ENCODE peak calls at places on chromosome 14, in five cellular contexts. W is COR-L47, V is cardiac muscle cell, H is Caki2, C is heart right ventricle. A is an unnamed sample.
A peak's percentile ranks its signal among the peaks of the same experiment; 100 is the strongest.

GRCh38 chr14:77980475-77981321 is 180.8 kb downstream of the ADCK1 start:
- DNase-seq in V (no peak), C (no peak), H (no peak), W (no peak), A (no peak)

GRCh38 chr14:76773188-76773885 is 12.1 kb downstream of the VASH1 start:
- DNase-seq in V (peak; percentile 94), C (peak; percentile 75), W (no peak), H (no peak), A (peak; percentile 84)

GRCh38 chr14:52025310-52025709 is 36.0 kb downstream of the RTRAF start:
- DNase-seq in C (no peak), V (peak; percentile 95), W (no peak), H (no peak), A (peak; percentile 64)

GRCh38 chr14:50083467-50084337 is 32.7 kb downstream of the VCPKMT start:
- DNase-seq in W (no peak), V (no peak), C (no peak), H (no peak), A (peak; percentile 52)

GRCh38 chr14:77375973-77376372 is 921 bp downstream of the TMED8 start:
- DNase-seq in H (peak; percentile 3), C (no peak), V (peak; percentile 3), W (no peak), A (peak; percentile 5)

GRCh38 chr14:31057035-31057434 is 30.9 kb upstream of the STRN3 start:
- DNase-seq in H (no peak), V (no peak), W (no peak), C (no peak), A (no peak)

GRCh38 chr14:101506211-101506920 is 54.9 kb upstream of the DIO3 start:
- DNase-seq in V (no peak), H (no peak), C (no peak), W (no peak), A (no peak)

GRCh38 chr14:42654707-42655106 is 1048.0 kb downstream of the LRFN5 start:
- DNase-seq in H (no peak), V (no peak), W (no peak), C (no peak), A (no peak)

GRCh38 chr14:74503973-74504335 is 10.4 kb downstream of the ISCA2 start:
- DNase-seq in H (no peak), W (no peak), C (no peak), V (no peak), A (no peak)

GRCh38 chr14:79493081-79493652 is 718.1 kb downstream of the DIO2 start:
- DNase-seq in C (no peak), H (no peak), W (no peak), V (no peak), A (no peak)

GRCh38 chr14:34361504-34362011 is 100.5 kb downstream of the SPTSSA start:
- DNase-seq in V (peak; percentile 64), C (no peak), W (no peak), H (no peak), A (peak; percentile 38)

GRCh38 chr14:23801766-23802165 is 151.8 kb upstream of the DHRS4 start:
- DNase-seq in W (no peak), C (no peak), H (no peak), V (no peak), A (no peak)

GRCh38 chr14:22333408-22334274 is 255.4 kb downstream of the DAD1 start:
- DNase-seq in C (no peak), W (peak; percentile 32), H (peak; percentile 33), V (peak; percentile 50), A (peak; percentile 49)

GRCh38 chr14:104091061-104091926 is 5.8 kb downstream of the ASPG start:
- DNase-seq in V (no peak), C (no peak), H (no peak), W (no peak), A (no peak)

GRCh38 chr14:71905031-71905430 is 27.2 kb upstream of the RGS6 start:
- DNase-seq in C (no peak), V (no peak), H (no peak), W (no peak), A (no peak)

GRCh38 chr14:68547305-68548193 is 245.3 kb downstream of the ZFP36L1 start:
- DNase-seq in C (peak; percentile 62), H (peak; percentile 72), W (no peak), V (peak; percentile 92), A (peak; percentile 88)

GRCh38 chr14:74703043-74703442 is 9.8 kb downstream of the AREL1 start:
- DNase-seq in V (no peak), H (no peak), W (no peak), C (no peak), A (no peak)

GRCh38 chr14:61569783-61570182 is 125.5 kb upstream of the HIF1A start:
- DNase-seq in W (no peak), V (peak; percentile 97), H (no peak), C (no peak), A (peak; percentile 83)

GRCh38 chr14:74350944-74351323 is 2.7 kb downstream of the VRTN start:
- DNase-seq in V (no peak), H (no peak), C (no peak), W (no peak), A (no peak)

GRCh38 chr14:76050250-76050649 is 64.7 kb downstream of the IFT43 start:
- DNase-seq in V (no peak), C (no peak), W (no peak), H (no peak), A (no peak)

GRCh38 chr14:67166450-67166853 is 22.8 kb upstream of the GARIN2 start:
- DNase-seq in H (no peak), C (peak; percentile 16), V (peak; percentile 66), W (no peak), A (peak; percentile 79)

GRCh38 chr14:89571502-89571901 is 154.5 kb upstream of the FOXN3 start:
- DNase-seq in H (no peak), C (no peak), V (no peak), W (no peak), A (no peak)

GRCh38 chr14:68306934-68307758 is 485.7 kb downstream of the ZFP36L1 start:
- DNase-seq in C (no peak), V (no peak), W (peak; percentile 80), H (no peak), A (peak; percentile 41)

GRCh38 chr14:102878970-102879460 is 43.4 kb upstream of the AMN start:
- DNase-seq in C (no peak), H (peak; percentile 10), V (no peak), W (no peak), A (peak; percentile 9)

GRCh38 chr14:69704319-69704718 is 62.6 kb upstream of the SRSF5 start:
- DNase-seq in V (no peak), C (no peak), H (no peak), W (no peak), A (no peak)

GRCh38 chr14:105168496-105168978 is at the start of gene JAG2:
- DNase-seq in V (peak; percentile 24), W (peak; percentile 74), H (no peak), C (peak; percentile 72), A (peak; percentile 58)

GRCh38 chr14:59020382-59020781 is 168.1 kb upstream of the DAAM1 start:
- DNase-seq in V (peak; percentile 58), H (no peak), W (no peak), C (no peak), A (peak; percentile 50)

GRCh38 chr14:69471916-69472315 is 12.6 kb upstream of the PLEKHD1 start:
- DNase-seq in V (no peak), W (no peak), H (no peak), C (no peak), A (no peak)

GRCh38 chr14:45610303-45610702 is 357.3 kb upstream of the MIS18BP1 start:
- DNase-seq in H (peak; percentile 3), C (no peak), V (no peak), W (no peak), A (peak; percentile 0)

GRCh38 chr14:91374897-91375747 is 42.5 kb downstream of the CCDC88C start:
- DNase-seq in C (no peak), V (no peak), W (peak; percentile 95), H (no peak), A (no peak)

GRCh38 chr14:67949771-67950170 is 130.2 kb downstream of the RAD51B start:
- DNase-seq in V (no peak), W (no peak), C (no peak), H (no peak), A (no peak)

GRCh38 chr14:87705439-87705896 is 287.5 kb downstream of the GALC start:
- DNase-seq in V (no peak), W (no peak), C (peak; percentile 15), H (no peak), A (no peak)

GRCh38 chr14:50089213-50089612 is 27.2 kb downstream of the VCPKMT start:
- DNase-seq in H (no peak), C (no peak), V (no peak), W (no peak), A (no peak)

GRCh38 chr14:68787235-68787727 is 5.6 kb downstream of the ZFP36L1 start:
- DNase-seq in H (no peak), C (no peak), W (no peak), V (peak; percentile 66), A (peak; percentile 46)

GRCh38 chr14:73612339-73613045 is at the start of gene ACOT6:
- DNase-seq in C (peak; percentile 62), H (peak; percentile 76), W (peak; percentile 22), V (peak; percentile 78), A (peak; percentile 86)

GRCh38 chr14:78142994-78143393 is 27.2 kb upstream of the NRXN3 start:
- DNase-seq in H (no peak), V (no peak), W (no peak), C (no peak), A (no peak)

GRCh38 chr14:76901171-76902055 is 75.2 kb downstream of the LRRC74A start:
- DNase-seq in H (no peak), V (no peak), C (no peak), W (no peak), A (peak; percentile 74)

GRCh38 chr14:71266994-71267636 is 359.9 kb downstream of the PCNX1 start:
- DNase-seq in W (no peak), V (peak; percentile 55), H (no peak), C (no peak), A (peak; percentile 57)

A was measured in adipocyte.